ENCODE peak calls at places on chromosomes 16 and 17, in four cellular contexts. S is ELR, P is fibroblast of villous mesenchyme, B is mucosa of descending colon. N is an unnamed sample.

GRCh38 chr16:57208926-57209325 is 22.8 kb downstream of the RSPRY1 start:
- DNase-seq in P (no peak), S (no peak), B (no peak), N (no peak)

GRCh38 chr16:53434436-53435065 is at the start of gene RBL2:
- DNase-seq in S (peak), B (peak), P (peak), N (peak)

GRCh38 chr17:62755139-62755851 is 52.8 kb downstream of the MARCHF10 start:
- DNase-seq in P (no peak), S (no peak), B (no peak), N (no peak)

GRCh38 chr16:53881371-53881770 is 177.4 kb downstream of the FTO start:
- DNase-seq in B (no peak), S (peak), P (peak), N (no peak)

GRCh38 chr17:81902023-81902652 is at the start of gene NPB:
- DNase-seq in P (no peak), B (peak), S (no peak), N (no peak)

GRCh38 chr16:21646721-21647561 is 5.5 kb downstream of the IGSF6 start:
- DNase-seq in S (no peak), P (peak), B (peak), N (no peak)

GRCh38 chr17:69581061-69581955 is 166.8 kb downstream of the MAP2K6 start:
- DNase-seq in P (peak), B (no peak), S (no peak), N (no peak)

GRCh38 chr17:76561799-76562268 is 22.0 kb downstream of the PRCD start:
- DNase-seq in B (no peak), S (peak), P (peak), N (no peak)

GRCh38 chr17:9239260-9239820 is 218.0 kb downstream of the NTN1 start:
- DNase-seq in P (no peak), S (no peak), B (peak), N (no peak)

GRCh38 chr16:73140944-73141343 is 93.0 kb upstream of the ZFHX3 start:
- DNase-seq in S (no peak), B (no peak), P (no peak), N (no peak)

GRCh38 chr17:53004902-53005301 is 817.8 kb upstream of the KIF2B start:
- DNase-seq in S (no peak), P (no peak), B (no peak), N (no peak)

GRCh38 chr17:28279411-28279810 is 39.6 kb upstream of the TMEM97 start:
- DNase-seq in P (peak), S (no peak), B (no peak), N (no peak)

GRCh38 chr16:20944861-20945390 is 44.4 kb downstream of the LYRM1 start:
- DNase-seq in P (no peak), B (no peak), S (peak), N (no peak)

GRCh38 chr17:385195-385835 is 32.7 kb upstream of the RPH3AL start:
- DNase-seq in B (peak), S (peak), P (no peak), N (peak)

GRCh38 chr16:68078726-68079615 is 6.2 kb upstream of the NFATC3 start:
- DNase-seq in B (no peak), S (no peak), P (no peak), N (no peak)

GRCh38 chr17:19938736-19939135 is 38.9 kb downstream of the AKAP10 start:
- DNase-seq in B (no peak), P (no peak), S (no peak), N (no peak)

GRCh38 chr16:1859650-1860049 is 12.3 kb downstream of the MEIOB start:
- DNase-seq in B (peak), P (no peak), S (no peak), N (no peak)

GRCh38 chr16:641326-642188 is at the start of gene MCRIP2:
- DNase-seq in P (peak), S (peak), B (peak), N (peak)

GRCh38 chr17:76075364-76076099 is 951 bp downstream of the GALR2 start:
- DNase-seq in S (no peak), B (no peak), P (peak), N (peak)

GRCh38 chr16:86216591-86216990 is 293.7 kb upstream of the FOXF1 start:
- DNase-seq in S (no peak), P (no peak), B (no peak), N (no peak)

GRCh38 chr16:88400186-88400585 is 17.4 kb downstream of the ZNF469 start:
- DNase-seq in S (no peak), P (no peak), B (no peak), N (no peak)

GRCh38 chr16:79003026-79003617 is 597.4 kb downstream of the MAF start:
- DNase-seq in B (no peak), S (no peak), P (no peak), N (no peak)

GRCh38 chr16:83799336-83799735 is 8.4 kb upstream of the HSBP1 start:
- DNase-seq in S (peak), P (no peak), B (no peak), N (no peak)

GRCh38 chr17:81566461-81567126 is 14.4 kb upstream of the FAAP100 start:
- DNase-seq in B (peak), P (peak), S (peak), N (peak)

GRCh38 chr17:61291457-61292311 is 108.0 kb upstream of the TBX2 start:
- DNase-seq in P (peak), B (no peak), S (no peak), N (no peak)

GRCh38 chr16:80525420-80525819 is 15.4 kb upstream of the DYNLRB2 start:
- DNase-seq in S (no peak), B (no peak), P (no peak), N (no peak)

GRCh38 chr16:67406628-67407027 is 9.6 kb downstream of the ZDHHC1 start:
- DNase-seq in S (peak), B (no peak), P (peak), N (no peak)

GRCh38 chr17:80825471-80826345 is 165.9 kb upstream of the CHMP6 start:
- DNase-seq in P (no peak), B (no peak), S (no peak), N (no peak)

GRCh38 chr17:17114592-17115225 is 72.5 kb downstream of the MPRIP start:
- DNase-seq in S (no peak), B (peak), P (no peak), N (no peak)

GRCh38 chr17:41496803-41497484 is 7.2 kb upstream of the KRT36 start:
- DNase-seq in B (peak), S (peak), P (peak), N (no peak)

GRCh38 chr17:15884731-15885130 is 60.2 kb upstream of the ADORA2B start:
- DNase-seq in B (no peak), P (peak), S (peak), N (no peak)

GRCh38 chr17:44067547-44067945 is 1.1 kb upstream of the LSM12 start:
- DNase-seq in P (no peak), S (no peak), B (no peak), N (no peak)

GRCh38 chr16:49859139-49859947 is 3.4 kb upstream of the ZNF423 start:
- DNase-seq in P (peak), B (peak), S (no peak), N (no peak)

GRCh38 chr17:71632328-71632727 is 488.5 kb upstream of the SOX9 start:
- DNase-seq in P (peak), B (no peak), S (peak), N (no peak)

GRCh38 chr16:70432800-70433455 is 6.0 kb downstream of the ST3GAL2 start:
- DNase-seq in S (peak), P (peak), B (no peak), N (no peak)

GRCh38 chr17:80673152-80673920 is 128.7 kb downstream of the RPTOR start:
- DNase-seq in B (no peak), P (peak), S (no peak), N (peak)

GRCh38 chr17:77666881-77667395 is 291.6 kb upstream of the TNRC6C start:
- DNase-seq in P (no peak), B (no peak), S (no peak), N (peak)

GRCh38 chr16:10930755-10931093 is 11.5 kb downstream of the DEXI start:
- DNase-seq in P (no peak), B (peak), S (no peak), N (no peak)

GRCh38 chr17:80979547-80980378 is 11.9 kb upstream of the CHMP6 start:
- DNase-seq in P (no peak), S (no peak), B (no peak), N (no peak)

GRCh38 chr16:84169765-84170310 is 17.0 kb downstream of the TAF1C start:
- DNase-seq in S (no peak), B (no peak), P (no peak), N (no peak)